ENCODE peak calls at places on chromosome 18, in nine cellular contexts. J, H, E, F, K, Z, L, M and X are unnamed samples.

GRCh38 chr18:28185121-28185520 is 8.2 kb upstream of the CDH2 start:
- DNase-seq in J (no peak), H (no peak), E (no peak), F (no peak), K (no peak), Z (no peak), L (no peak), M (no peak), X (no peak)

GRCh38 chr18:45617284-45617683 is 2.0 kb downstream of the SLC14A2 start:
- DNase-seq in J (peak; percentile 77), H (no peak), E (peak; percentile 41), F (peak; percentile 42), K (peak; percentile 85), Z (peak; percentile 91), L (peak; percentile 86), M (peak; percentile 22), X (no peak)

GRCh38 chr18:76445275-76445674 is 49.8 kb downstream of the ZNF516 start:
- DNase-seq in J (no peak), H (no peak), E (no peak), F (no peak), K (no peak), Z (no peak), L (no peak), M (no peak), X (no peak)

GRCh38 chr18:46042571-46043123 is 29.4 kb downstream of the PSTPIP2 start:
- DNase-seq in J (no peak), H (no peak), E (no peak), F (no peak), K (no peak), Z (no peak), L (no peak), M (no peak), X (no peak)

GRCh38 chr18:80006726-80007125 is 18.4 kb upstream of the TXNL4A start:
- DNase-seq in J (no peak), H (no peak), E (no peak), F (no peak), K (no peak), Z (no peak), L (no peak), M (no peak), X (no peak)

GRCh38 chr18:23650963-23651927 is 11.5 kb downstream of the ANKRD29 start:
- DNase-seq in J (no peak), H (peak; percentile 66), E (no peak), F (peak; percentile 56), K (no peak), Z (no peak), L (no peak), M (peak; percentile 55), X (no peak)

GRCh38 chr18:8747440-8747937 is 42.1 kb downstream of the MTCL1 start:
- DNase-seq in J (no peak), H (no peak), E (no peak), F (peak; percentile 54), K (no peak), Z (no peak), L (no peak), M (no peak), X (no peak)

GRCh38 chr18:33051397-33051796 is 278.6 kb upstream of the KLHL14 start:
- DNase-seq in J (no peak), H (peak; percentile 12), E (no peak), F (no peak), K (no peak), Z (no peak), L (no peak), M (no peak), X (no peak)

GRCh38 chr18:38759457-38759856 is 1193.9 kb upstream of the CELF4 start:
- DNase-seq in J (no peak), H (no peak), E (no peak), F (no peak), K (no peak), Z (no peak), L (no peak), M (no peak), X (no peak)

GRCh38 chr18:36711813-36712444 is 116.9 kb downstream of the TPGS2 start:
- DNase-seq in J (no peak), H (no peak), E (no peak), F (peak; percentile 41), K (no peak), Z (no peak), L (no peak), M (no peak), X (no peak)

GRCh38 chr18:64419156-64419555 is 270.3 kb upstream of the LINC00305 start:
- DNase-seq in J (no peak), H (no peak), E (no peak), F (no peak), K (no peak), Z (no peak), L (no peak), M (no peak), X (no peak)
- H3K27ac ChIP-seq in J (no peak overlapping the region), H (no peak overlapping the region), E (no peak overlapping the region), F (no peak overlapping the region), K (no peak overlapping the region), Z (no peak overlapping the region), L (no peak overlapping the region), M (no peak overlapping the region), X (no peak overlapping the region)

DNA sequence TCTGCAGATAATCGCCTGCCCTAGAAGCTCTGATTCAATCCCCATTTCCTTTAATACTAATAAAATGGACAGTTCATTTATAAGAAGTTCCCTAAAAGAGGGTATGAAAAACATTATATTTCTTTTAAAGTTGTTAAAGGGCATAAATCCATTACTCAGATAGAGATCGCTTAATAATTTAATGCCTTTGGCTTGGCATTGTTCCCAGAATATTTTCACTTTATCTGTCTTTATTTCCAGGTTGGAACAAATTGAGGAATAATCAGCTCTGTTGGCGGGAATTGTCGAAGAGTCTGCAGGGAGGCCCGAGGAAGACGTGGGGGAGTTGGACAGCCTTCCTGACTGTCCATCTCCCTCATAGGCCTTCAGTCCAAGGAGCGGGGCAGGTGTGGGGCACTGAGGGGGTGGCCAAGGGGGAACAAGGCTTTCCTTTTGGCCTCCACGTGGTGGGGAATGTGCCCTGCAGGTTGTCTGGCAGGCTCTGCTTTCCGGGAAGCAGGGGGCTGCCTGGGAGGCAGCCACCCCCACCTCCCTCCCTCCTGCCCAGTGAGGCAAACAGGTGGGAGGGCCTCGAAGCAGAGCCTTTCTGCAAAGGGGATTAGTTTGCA is 179.6 kb downstream of the ZBTB7C start:
- DNase-seq in J (no peak), H (no peak), E (peak; percentile 46), F (no peak), K (no peak), Z (no peak), L (no peak), M (peak; percentile 69), X (no peak)
- TF ChIP-seq EP300 in J (no peak), H (no peak), E (no peak), F (no peak), K (no peak), Z (no peak), L (no peak), M (no peak), X (no peak)

GRCh38 chr18:58234359-58234741 is 190.3 kb downstream of the NEDD4L start:
- DNase-seq in J (no peak), H (no peak), E (no peak), F (no peak), K (no peak), Z (no peak), L (no peak), M (no peak), X (peak; percentile 14)
- H3K27ac ChIP-seq in J (no peak overlapping the region), H (peak overlapping the region; percentile 66), E (no peak overlapping the region), F (peak overlapping the region; percentile 53), K (no peak overlapping the region), Z (peak overlapping the region; percentile 55), L (peak overlapping the region; percentile 62), M (no peak overlapping the region), X (no peak overlapping the region)

GRCh38 chr18:56899660-56900059 is 247.2 kb upstream of the BOD1L2 start:
- DNase-seq in J (no peak), H (no peak), E (no peak), F (no peak), K (no peak), Z (no peak), L (no peak), M (no peak), X (no peak)

GRCh38 chr18:56902653-56903052 is 244.2 kb upstream of the BOD1L2 start:
- DNase-seq in J (no peak), H (no peak), E (no peak), F (peak; percentile 3), K (no peak), Z (no peak), L (no peak), M (no peak), X (no peak)

GRCh38 chr18:56900195-56901094 is 246.4 kb upstream of the BOD1L2 start:
- DNase-seq in J (no peak), H (no peak), E (no peak), F (no peak), K (no peak), Z (no peak), L (no peak), M (no peak), X (no peak)

GRCh38 chr18:56903686-56904085 is 243.2 kb upstream of the BOD1L2 start:
- DNase-seq in J (no peak), H (no peak), E (no peak), F (no peak), K (no peak), Z (no peak), L (no peak), M (no peak), X (no peak)

DNA sequence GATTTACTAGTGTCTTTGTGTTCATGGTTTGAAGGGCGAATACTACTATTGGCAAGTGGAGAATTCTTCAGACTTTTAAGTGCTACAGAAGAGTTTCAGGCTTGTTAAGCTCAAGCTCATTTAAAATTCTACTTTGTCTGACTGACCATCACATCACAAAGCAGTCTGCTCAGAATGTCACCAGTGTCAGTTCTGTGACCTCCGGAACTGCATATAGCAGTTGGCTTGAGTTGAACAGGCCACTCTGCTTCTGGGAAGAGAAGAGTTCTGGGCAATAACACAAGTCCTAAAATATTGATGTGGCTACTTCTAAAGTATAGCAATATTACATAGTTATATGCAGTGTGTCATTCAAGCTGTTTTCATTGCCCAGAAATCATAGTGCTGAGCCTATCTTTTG is 245.0 kb upstream of the BOD1L2 start:
- DNase-seq in J (no peak), H (no peak), E (no peak), F (no peak), K (no peak), Z (no peak), L (no peak), M (no peak), X (no peak)
- TF ChIP-seq EP300 in J (no peak), H (no peak), E (no peak), F (no peak), K (no peak), Z (no peak), L (no peak), M (no peak), X (no peak)

GRCh38 chr18:59049726-59050660 is 89.7 kb upstream of the SEC11C start:
- DNase-seq in J (no peak), H (no peak), E (no peak), F (no peak), K (no peak), Z (no peak), L (no peak), M (no peak), X (no peak)
- H3K27ac ChIP-seq in J (no peak overlapping the region), H (no peak overlapping the region), E (no peak overlapping the region), F (peak overlapping the region; percentile 55), K (no peak overlapping the region), Z (no peak overlapping the region), L (no peak overlapping the region), M (no peak overlapping the region), X (no peak overlapping the region)